ENCODE peak calls at places on chromosome 10, in ten cellular contexts. L is MM.1S; P is breast epithelium; Z is aorta; Y is adipocyte; Q is A549; D is CD4-positive, alpha-beta memory T cell; C is CD4-positive, alpha-beta T cell; G is Peyer's patch; X is heart right ventricle. V is an unnamed sample.
A peak's percentile ranks its signal among the peaks of the same experiment; 100 is the strongest.

GRCh38 chr10:75475470-75476182 is 44.2 kb downstream of the LRMDA start:
- DNase-seq in X (no peak), P (no peak), Q (no peak), Y (peak; percentile 33), G (no peak), Z (no peak), L (no peak), D (no peak), C (no peak), V (no peak)

GRCh38 chr10:129277804-129278203 is 189.2 kb upstream of the MGMT start:
- DNase-seq in P (no peak), D (no peak), C (no peak), Q (no peak), L (no peak), X (no peak), Z (peak; percentile 71), G (no peak), Y (no peak), V (no peak)

GRCh38 chr10:116689096-116689495 is 53.3 kb downstream of the HSPA12A start:
- DNase-seq in Q (no peak), G (no peak), C (no peak), D (no peak), X (no peak), Y (no peak), L (no peak), P (no peak), Z (no peak), V (no peak)

GRCh38 chr10:79437111-79437814 is 8.2 kb downstream of the ZCCHC24 start:
- DNase-seq in G (no peak), C (no peak), P (no peak), D (no peak), Y (no peak), Z (no peak), Q (no peak), X (no peak), L (no peak), V (no peak)

GRCh38 chr10:125006921-125007391 is 65.0 kb downstream of the ZRANB1 start:
- DNase-seq in Y (peak; percentile 96), Z (peak; percentile 75), Q (no peak), D (no peak), C (no peak), G (no peak), P (peak; percentile 19), L (no peak), X (no peak), V (no peak)

GRCh38 chr10:109593686-109594085 is 329.6 kb downstream of the XPNPEP1 start:
- DNase-seq in Z (no peak), D (no peak), L (no peak), Q (no peak), P (no peak), Y (no peak), C (no peak), X (no peak), G (no peak), V (no peak)

GRCh38 chr10:88994034-88994433 is 3.4 kb downstream of the FAS start:
- DNase-seq in Y (peak; percentile 46), G (no peak), C (no peak), D (no peak), Q (no peak), L (no peak), X (no peak), P (no peak), Z (no peak), V (no peak)

GRCh38 chr10:80323298-80323697 is 33.3 kb downstream of the DYDC1 start:
- DNase-seq in C (no peak), G (no peak), X (no peak), L (no peak), D (no peak), Q (no peak), Z (no peak), Y (no peak), P (no peak), V (no peak)

GRCh38 chr10:87956055-87956454 is 92.6 kb downstream of the PTEN start:
- DNase-seq in G (no peak), D (no peak), C (no peak), Y (no peak), L (no peak), Q (no peak), Z (no peak), X (no peak), P (no peak), V (no peak)

GRCh38 chr10:64408386-64409178 is 887.4 kb downstream of the REEP3 start:
- DNase-seq in P (no peak), Q (no peak), D (no peak), L (no peak), X (no peak), G (no peak), C (no peak), Y (peak; percentile 62), Z (no peak), V (no peak)

GRCh38 chr10:72084094-72084459 is 4.3 kb downstream of the SPOCK2 start:
- DNase-seq in X (no peak), Y (no peak), C (peak; percentile 48), G (no peak), Q (no peak), L (no peak), D (peak; percentile 78), Z (no peak), P (no peak), V (no peak)

GRCh38 chr10:123994417-123995081 is 98.8 kb downstream of the CHST15 start:
- DNase-seq in X (peak; percentile 89), Y (peak; percentile 97), Z (peak; percentile 96), C (peak; percentile 73), L (peak; percentile 82), Q (peak; percentile 91), D (peak; percentile 70), P (peak; percentile 91), G (peak; percentile 73), V (peak; percentile 88)

GRCh38 chr10:5775705-5776104 is 37.5 kb downstream of the GDI2 start:
- DNase-seq in Q (no peak), C (peak; percentile 77), D (peak; percentile 86), P (no peak), Y (no peak), L (no peak), Z (no peak), X (peak; percentile 34), G (peak; percentile 77), V (no peak)

GRCh38 chr10:74418285-74418872 is 267.4 kb downstream of the ADK start:
- DNase-seq in L (no peak), Z (no peak), X (no peak), Q (no peak), G (no peak), P (no peak), C (no peak), Y (peak; percentile 10), D (no peak), V (no peak)

GRCh38 chr10:122062831-122063674 is 74.1 kb downstream of the TACC2 start:
- DNase-seq in Y (peak; percentile 93), D (no peak), Q (peak; percentile 95), C (no peak), X (peak; percentile 80), P (peak; percentile 82), G (peak; percentile 17), Z (peak; percentile 87), L (no peak), V (peak; percentile 83)

GRCh38 chr10:46538155-46538554 is 18.3 kb downstream of the GPRIN2 start:
- DNase-seq in X (no peak), Z (no peak), L (no peak), C (no peak), Q (no peak), D (no peak), Y (no peak), P (peak; percentile 15), G (no peak), V (no peak)

GRCh38 chr10:133170092-133170491 is 10.1 kb downstream of the KNDC1 start:
- DNase-seq in L (no peak), Y (no peak), P (peak; percentile 38), G (no peak), D (no peak), C (no peak), Z (no peak), Q (no peak), X (no peak), V (no peak)
- H3K9me3 ChIP-seq in L (no peaks in the 10 kb centered on the region), Y (peaks cover 12% of the 10 kb centered on the region), P (no peaks in the 10 kb centered on the region), G (no peaks in the 10 kb centered on the region), D (no peaks in the 10 kb centered on the region), C (no peaks in the 10 kb centered on the region), Z (no peaks in the 10 kb centered on the region), Q (no peaks in the 10 kb centered on the region), X (no peaks in the 10 kb centered on the region), V (no peaks in the 10 kb centered on the region)

DNA sequence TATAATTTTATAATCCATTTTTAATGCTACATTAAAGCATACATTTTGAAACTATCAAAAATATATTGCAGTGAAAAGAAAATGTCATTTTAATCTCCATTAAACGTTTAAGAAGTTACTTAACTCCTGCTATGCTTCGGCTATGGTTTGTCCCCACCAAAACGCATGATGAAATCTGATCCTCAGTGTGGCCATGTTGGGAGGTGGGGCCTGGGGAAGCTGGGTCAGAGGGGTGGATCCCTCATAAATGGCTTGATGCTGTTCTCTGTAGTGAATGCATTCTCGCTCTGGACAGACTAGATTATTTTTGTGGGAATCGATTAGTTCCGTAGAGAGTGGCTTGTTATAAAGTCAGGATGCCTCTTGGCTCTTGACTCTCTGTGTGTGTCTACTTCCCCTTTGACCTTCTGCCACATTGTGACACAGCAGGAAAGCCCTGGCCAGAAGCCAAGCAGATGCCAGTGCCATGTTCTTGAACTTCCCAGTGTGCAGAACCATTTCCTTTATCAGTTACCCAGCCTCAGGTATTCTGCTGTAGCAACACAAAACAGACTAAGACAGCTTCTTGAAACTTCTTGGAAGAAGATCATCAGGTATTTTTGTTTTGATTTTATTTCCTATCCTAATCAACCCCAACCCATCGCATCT is 77.8 kb downstream of the TCERG1L start:
- DNase-seq in D (no peak), G (no peak), X (no peak), Y (no peak), C (no peak), Q (no peak), Z (no peak), P (no peak), L (no peak), V (no peak)
- H3K9me3 ChIP-seq in D (no peaks in the 10 kb centered on the region), G (no peaks in the 10 kb centered on the region), X (no peaks in the 10 kb centered on the region), Y (peaks cover 3% of the 10 kb centered on the region), C (no peaks in the 10 kb centered on the region), Q (no peaks in the 10 kb centered on the region), Z (peaks cover 3% of the 10 kb centered on the region), P (no peaks in the 10 kb centered on the region), L (no peaks in the 10 kb centered on the region), V (peaks cover 4% of the 10 kb centered on the region)

GRCh38 chr10:126950401-126951105 is 45.3 kb downstream of the DOCK1 start:
- DNase-seq in P (peak; percentile 7), Z (no peak), Y (no peak), L (no peak), C (no peak), Q (no peak), G (no peak), D (no peak), X (no peak), V (no peak)
- H3K9me3 ChIP-seq in P (no peaks in the 10 kb centered on the region), Z (no peaks in the 10 kb centered on the region), Y (no peaks in the 10 kb centered on the region), L (no peaks in the 10 kb centered on the region), C (peaks cover 3% of the 10 kb centered on the region), Q (peaks cover 22% of the 10 kb centered on the region), G (no peaks in the 10 kb centered on the region), D (no peaks in the 10 kb centered on the region), X (no peaks in the 10 kb centered on the region), V (no peaks in the 10 kb centered on the region)

GRCh38 chr10:43482319-43483078 is 45.6 kb downstream of the ZNF487 start:
- DNase-seq in G (no peak), Q (no peak), D (no peak), C (no peak), Z (no peak), L (no peak), P (no peak), Y (no peak), X (no peak), V (no peak)

DNA sequence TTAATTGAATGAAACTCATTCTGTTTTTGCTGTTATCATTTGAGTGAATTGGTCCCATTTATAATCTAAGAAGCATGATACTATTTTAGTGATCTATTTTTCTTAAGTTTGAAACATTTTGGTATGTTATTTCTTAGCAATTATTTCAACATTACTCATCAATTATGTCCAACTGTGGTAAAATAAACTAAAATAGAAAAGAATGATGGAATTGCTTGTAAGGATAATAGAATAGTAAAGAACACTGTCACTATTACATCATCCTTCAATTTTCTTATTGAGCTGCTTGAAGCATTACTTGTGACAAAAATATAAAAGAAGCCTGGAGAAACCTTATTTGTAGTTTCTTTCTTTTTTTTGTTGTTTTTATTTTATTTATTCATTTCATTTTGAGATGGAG is 42.4 kb downstream of the ZNF487 start:
- DNase-seq in Y (peak; percentile 60), C (no peak), X (no peak), P (no peak), D (no peak), G (no peak), Z (no peak), Q (no peak), L (no peak), V (no peak)
- H3K9me3 ChIP-seq in Y (peaks cover 38% of the 10 kb centered on the region), C (peaks cover 32% of the 10 kb centered on the region), X (peaks cover 33% of the 10 kb centered on the region), P (peaks cover 30% of the 10 kb centered on the region), D (no peaks in the 10 kb centered on the region), G (peaks cover 43% of the 10 kb centered on the region), Z (peaks cover 5% of the 10 kb centered on the region), Q (peaks cover 51% of the 10 kb centered on the region), L (no peaks in the 10 kb centered on the region), V (peaks cover 7% of the 10 kb centered on the region)

V was measured in lung.